ENCODE peak calls at places on chromosome 7, in four cellular contexts. A, M, G and F are unnamed samples.

GRCh38 chr7:135557455-135558336 is at the start of gene NUP205:
- DNase-seq in A (peak), M (peak), G (peak), F (peak)

GRCh38 chr7:69599879-69600764 is 1.8 kb downstream of the AUTS2 start:
- DNase-seq in A (no peak), M (peak), G (no peak), F (no peak)

GRCh38 chr7:415646-416525 is 103.8 kb downstream of the PDGFA start:
- DNase-seq in A (no peak), M (no peak), G (no peak), F (no peak)

GRCh38 chr7:156475666-156476065 is 164.9 kb upstream of the RNF32 start:
- DNase-seq in A (peak), M (no peak), G (no peak), F (no peak)

GRCh38 chr7:154304231-154304630 is 252.0 kb downstream of the DPP6 start:
- DNase-seq in A (no peak), M (no peak), G (no peak), F (no peak)

GRCh38 chr7:114175140-114175539 is 239.5 kb upstream of the FOXP2 start:
- DNase-seq in A (peak), M (no peak), G (peak), F (no peak)

GRCh38 chr7:39609084-39609461 is 14.3 kb upstream of the RALA start:
- DNase-seq in A (peak), M (no peak), G (peak), F (no peak)

GRCh38 chr7:56062382-56062781 is 1.7 kb upstream of the SUMF2 start:
- DNase-seq in A (peak), M (no peak), G (no peak), F (no peak)

GRCh38 chr7:43905954-43906326 is 456 bp downstream of the URGCP start:
- DNase-seq in A (peak), M (peak), G (peak), F (no peak)

GRCh38 chr7:150945853-150946825 is 32.0 kb downstream of the KCNH2 start:
- DNase-seq in A (no peak), M (no peak), G (peak), F (no peak)

GRCh38 chr7:70630647-70631457 is 501.1 kb upstream of the GALNT17 start:
- DNase-seq in A (no peak), M (no peak), G (no peak), F (no peak)

GRCh38 chr7:64875658-64876406 is 27.2 kb upstream of the ZNF273 start:
- DNase-seq in A (no peak), M (no peak), G (no peak), F (no peak)

GRCh38 chr7:92987095-92987494 is 130.7 kb downstream of the SAMD9 start:
- DNase-seq in A (peak), M (no peak), G (peak), F (no peak)

GRCh38 chr7:139588632-139589031 is 65.1 kb downstream of the CLEC2L start:
- DNase-seq in A (peak), M (no peak), G (no peak), F (no peak)

GRCh38 chr7:4203786-4204185 is 478.3 kb upstream of the FOXK1 start:
- DNase-seq in A (no peak), M (no peak), G (no peak), F (no peak)

GRCh38 chr7:118467381-118467780 is 242.9 kb downstream of the ANKRD7 start:
- DNase-seq in A (no peak), M (no peak), G (no peak), F (no peak)

GRCh38 chr7:14495633-14496032 is 406.9 kb downstream of the DGKB start:
- DNase-seq in A (no peak), M (no peak), G (no peak), F (no peak)

GRCh38 chr7:116265881-116266280 is 55.5 kb downstream of the TES start:
- DNase-seq in A (no peak), M (no peak), G (no peak), F (no peak)

GRCh38 chr7:84207025-84207424 is 12.4 kb upstream of the SEMA3A start:
- DNase-seq in A (no peak), M (no peak), G (peak), F (no peak)

GRCh38 chr7:43764807-43765491 is 6.5 kb downstream of the BLVRA start:
- DNase-seq in A (peak), M (no peak), G (peak), F (no peak)

GRCh38 chr7:151078233-151079040 is 2.2 kb downstream of the FASTK start:
- DNase-seq in A (no peak), M (no peak), G (no peak), F (peak)

GRCh38 chr7:21916176-21916575 is 29.5 kb downstream of the CDCA7L start:
- DNase-seq in A (no peak), M (no peak), G (no peak), F (no peak)

GRCh38 chr7:46633200-46633599 is 712.1 kb upstream of the IGFBP3 start:
- DNase-seq in A (peak), M (no peak), G (no peak), F (no peak)

GRCh38 chr7:33728779-33729646 is 176.3 kb upstream of the BMPER start:
- DNase-seq in A (no peak), M (no peak), G (no peak), F (no peak)

GRCh38 chr7:100684534-100685042 is 9.5 kb downstream of the GIGYF1 start:
- DNase-seq in A (no peak), M (peak), G (no peak), F (no peak)

GRCh38 chr7:129122086-129122750 is 22.3 kb upstream of the TSPAN33 start:
- DNase-seq in A (peak), M (peak), G (no peak), F (no peak)

GRCh38 chr7:55086413-55087201 is 67.8 kb downstream of the EGFR start:
- DNase-seq in A (peak), M (peak), G (peak), F (peak)